ENCODE peak calls at places on chromosomes 6 and 20, in eight cellular contexts. A is stomach; U is ovary; L is mesenchymal stem cell; Y is adrenal gland; P is naive thymus-derived CD4-positive, alpha-beta T cell; R is psoas muscle; B is cardiac muscle cell. Z is an unnamed sample.

GRCh38 chr6:48032156-48032555 is 78.8 kb downstream of the PTCHD4 start:
- DNase-seq in A (no peak), U (no peak), L (peak; percentile 94), Y (peak; percentile 59), P (no peak), R (no peak), B (peak; percentile 87), Z (peak; percentile 10)

GRCh38 chr6:168501561-168501960 is 60.6 kb downstream of the SMOC2 start:
- DNase-seq in A (no peak), U (no peak), L (no peak), Y (no peak), P (no peak), R (no peak), B (no peak), Z (no peak)

GRCh38 chr6:5085638-5086293 is 625 bp downstream of the PPP1R3G start:
- DNase-seq in A (no peak), U (peak; percentile 45), L (peak; percentile 70), Y (peak; percentile 54), P (no peak), R (peak; percentile 61), B (peak; percentile 56), Z (peak; percentile 55)

GRCh38 chr6:124995131-124995530 is 32.9 kb downstream of the RNF217 start:
- DNase-seq in A (no peak), U (no peak), L (no peak), Y (no peak), P (no peak), R (no peak), B (no peak), Z (no peak)

GRCh38 chr6:109484161-109484560 is 1.1 kb upstream of the ZBTB24 start:
- DNase-seq in A (no peak), U (no peak), L (peak; percentile 18), Y (no peak), P (no peak), R (no peak), B (no peak), Z (no peak)

GRCh38 chr6:78538002-78538401 is 329.3 kb upstream of the IRAK1BP1 start:
- DNase-seq in A (no peak), U (no peak), L (no peak), Y (no peak), P (no peak), R (no peak), B (peak; percentile 6), Z (no peak)

GRCh38 chr6:136921521-136921935 is 573 bp upstream of the SLC35D3 start:
- DNase-seq in A (no peak), U (peak; percentile 39), L (no peak), Y (no peak), P (no peak), R (no peak), B (no peak), Z (peak; percentile 19)

GRCh38 chr6:77548190-77548589 is 84.9 kb upstream of the HTR1B start:
- DNase-seq in A (no peak), U (no peak), L (no peak), Y (no peak), P (no peak), R (no peak), B (no peak), Z (no peak)

GRCh38 chr6:19836799-19837510 is at the start of gene ID4:
- DNase-seq in A (peak; percentile 89), U (peak; percentile 91), L (peak; percentile 91), Y (peak; percentile 65), P (no peak), R (peak; percentile 93), B (peak; percentile 99), Z (peak; percentile 96)

GRCh38 chr20:1893721-1894470 is 1.3 kb upstream of the SIRPA start:
- DNase-seq in A (no peak), U (no peak), L (no peak), Y (peak; percentile 84), P (no peak), R (no peak), B (no peak), Z (peak; percentile 49)

GRCh38 chr20:33843854-33844253 is 32.7 kb downstream of the CHMP4B start:
- DNase-seq in A (no peak), U (no peak), L (no peak), Y (no peak), P (no peak), R (no peak), B (no peak), Z (no peak)

GRCh38 chr6:73227606-73228255 is 2.4 kb upstream of the KHDC1L start:
- DNase-seq in A (no peak), U (no peak), L (no peak), Y (no peak), P (no peak), R (no peak), B (no peak), Z (no peak)

GRCh38 chr20:36217226-36217625 is 19.1 kb upstream of the AAR2 start:
- DNase-seq in A (no peak), U (no peak), L (no peak), Y (no peak), P (no peak), R (no peak), B (no peak), Z (no peak)

GRCh38 chr6:125558907-125559306 is 190.5 kb upstream of the HEY2 start:
- DNase-seq in A (no peak), U (no peak), L (no peak), Y (no peak), P (no peak), R (no peak), B (no peak), Z (no peak)

DNA sequence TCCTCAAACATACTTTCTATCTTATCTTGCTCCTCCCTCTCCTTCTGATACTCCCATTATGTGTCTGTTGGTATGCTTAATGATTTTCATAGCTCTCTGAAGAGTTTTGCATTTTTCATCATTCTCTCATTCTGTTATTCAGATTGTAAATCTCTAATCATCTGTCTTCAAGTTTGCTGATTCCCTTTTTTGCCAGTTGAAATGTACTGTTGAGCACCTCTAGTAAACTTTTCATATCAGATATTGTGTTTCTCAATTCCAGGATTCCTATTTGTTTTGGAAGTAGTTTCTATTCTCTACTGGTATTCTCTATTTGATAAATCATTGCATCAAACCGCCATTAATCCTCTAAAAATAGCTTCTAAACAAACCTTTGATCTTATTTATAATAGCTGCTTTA is 387.7 kb downstream of the PAX1 start:
- DNase-seq in A (no peak), U (no peak), L (no peak), Y (no peak), P (no peak), R (no peak), B (no peak), Z (no peak)
- H3K9me3 ChIP-seq in A (peaks cover 6% of the 10 kb centered on the region), U (no peaks in the 10 kb centered on the region), L (peaks cover 54% of the 10 kb centered on the region), Y (no peaks in the 10 kb centered on the region), P (no peaks in the 10 kb centered on the region), R (peaks cover 20% of the 10 kb centered on the region), B (no peaks in the 10 kb centered on the region), Z (peaks cover 3% of the 10 kb centered on the region)

DNA sequence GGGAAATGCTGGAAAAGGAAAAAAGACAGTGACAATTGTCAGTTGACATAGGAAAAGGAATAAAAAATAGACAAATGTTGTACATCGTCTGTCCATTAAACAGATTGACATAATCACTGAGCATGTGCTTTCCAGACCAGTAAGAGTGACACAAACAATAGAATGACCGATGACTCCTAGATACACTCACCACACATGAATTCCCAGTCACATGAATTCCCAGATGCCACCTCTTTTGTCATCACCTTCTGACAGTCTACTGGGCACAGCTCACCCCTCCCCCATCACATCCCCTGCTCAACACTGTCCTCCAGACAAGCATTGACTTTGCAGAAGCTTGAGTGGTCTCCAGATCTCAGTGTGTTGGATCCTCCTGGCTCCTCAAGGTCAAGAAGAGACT is 25.9 kb downstream of the POM121L2 start:
- DNase-seq in A (no peak), U (no peak), L (no peak), Y (no peak), P (no peak), R (no peak), B (no peak), Z (no peak)
- H3K9me3 ChIP-seq in A (no peaks in the 10 kb centered on the region), U (no peaks in the 10 kb centered on the region), L (no peaks in the 10 kb centered on the region), Y (no peaks in the 10 kb centered on the region), P (peaks cover 12% of the 10 kb centered on the region), R (no peaks in the 10 kb centered on the region), B (no peaks in the 10 kb centered on the region), Z (no peaks in the 10 kb centered on the region)

GRCh38 chr6:95589826-95590570 is 12.7 kb downstream of the MANEA start:
- DNase-seq in A (no peak), U (no peak), L (no peak), Y (no peak), P (no peak), R (no peak), B (no peak), Z (no peak)

GRCh38 chr6:95593025-95593424 is 15.7 kb downstream of the MANEA start:
- DNase-seq in A (peak; percentile 28), U (no peak), L (no peak), Y (no peak), P (no peak), R (no peak), B (no peak), Z (no peak)

GRCh38 chr6:95587989-95588388 is 10.7 kb downstream of the MANEA start:
- DNase-seq in A (no peak), U (no peak), L (no peak), Y (no peak), P (no peak), R (no peak), B (no peak), Z (no peak)

GRCh38 chr6:95589067-95589466 is 11.7 kb downstream of the MANEA start:
- DNase-seq in A (no peak), U (no peak), L (no peak), Y (no peak), P (no peak), R (no peak), B (no peak), Z (no peak)
- H3K9me3 ChIP-seq in A (peaks cover 5% of the 10 kb centered on the region), U (no peaks in the 10 kb centered on the region), L (peaks cover 7% of the 10 kb centered on the region), Y (no peaks in the 10 kb centered on the region), P (no peaks in the 10 kb centered on the region), R (no peaks in the 10 kb centered on the region), B (no peaks in the 10 kb centered on the region), Z (no peaks in the 10 kb centered on the region)

GRCh38 chr20:49285233-49285668 is 7.4 kb upstream of the ZNFX1 start:
- DNase-seq in A (no peak), U (no peak), L (no peak), Y (no peak), P (no peak), R (no peak), B (no peak), Z (no peak)

GRCh38 chr20:49285813-49286494 is 8.1 kb upstream of the ZNFX1 start:
- DNase-seq in A (no peak), U (no peak), L (no peak), Y (no peak), P (no peak), R (no peak), B (no peak), Z (no peak)

GRCh38 chr20:49288250-49288751 is 10.4 kb upstream of the ZNFX1 start:
- DNase-seq in A (no peak), U (no peak), L (peak; percentile 6), Y (no peak), P (no peak), R (no peak), B (no peak), Z (no peak)

GRCh38 chr20:49287555-49288249 is 9.8 kb upstream of the ZNFX1 start:
- DNase-seq in A (no peak), U (no peak), L (peak; percentile 41), Y (no peak), P (no peak), R (no peak), B (peak; percentile 70), Z (peak; percentile 73)

GRCh38 chr20:49286689-49287551 is 9.1 kb upstream of the ZNFX1 start:
- DNase-seq in A (no peak), U (no peak), L (peak; percentile 37), Y (no peak), P (no peak), R (no peak), B (no peak), Z (no peak)
- H3K9me3 ChIP-seq in A (peaks cover 20% of the 10 kb centered on the region), U (peaks cover 4% of the 10 kb centered on the region), L (peaks cover 17% of the 10 kb centered on the region), Y (no peaks in the 10 kb centered on the region), P (peaks cover 39% of the 10 kb centered on the region), R (peaks cover 15% of the 10 kb centered on the region), B (no peaks in the 10 kb centered on the region), Z (peaks cover 27% of the 10 kb centered on the region)

GRCh38 chr6:99609839-99610489 is 3.3 kb downstream of the PRDM13 start:
- DNase-seq in A (no peak), U (no peak), L (no peak), Y (no peak), P (no peak), R (no peak), B (no peak), Z (no peak)
- H3K9me3 ChIP-seq in A (no peaks in the 10 kb centered on the region), U (no peaks in the 10 kb centered on the region), L (no peaks in the 10 kb centered on the region), Y (no peaks in the 10 kb centered on the region), P (no peaks in the 10 kb centered on the region), R (no peaks in the 10 kb centered on the region), B (no peaks in the 10 kb centered on the region), Z (peaks cover 2% of the 10 kb centered on the region)

Z was measured in SJSA1.